ENCODE peak calls at places on chromosomes 5 and 9, in four cellular contexts. H, P, C and T are unnamed samples.

GRCh38 chr9:20478780-20479179 is 143.5 kb downstream of the MLLT3 start:
- DNase-seq in H (no peak), C (no peak), P (no peak), T (no peak)

GRCh38 chr5:134138416-134139376 is 24.2 kb downstream of the TCF7 start:
- DNase-seq in C (no peak), P (peak; percentile 3), H (no peak), T (peak; percentile 18)

GRCh38 chr5:154977409-154977808 is 36.1 kb upstream of the KIF4B start:
- DNase-seq in P (no peak), C (no peak), H (no peak), T (no peak)

GRCh38 chr5:72849546-72849945 is 33.1 kb downstream of the TNPO1 start:
- DNase-seq in C (no peak), H (no peak), P (no peak), T (no peak)

GRCh38 chr5:37308796-37309195 is 59.6 kb upstream of the CPLANE1 start:
- DNase-seq in P (no peak), C (no peak), H (no peak), T (no peak)

GRCh38 chr5:175443514-175444059 is 395 bp downstream of the DRD1 start:
- DNase-seq in H (no peak), P (no peak), C (no peak), T (no peak)

GRCh38 chr9:95005276-95006141 is 279.0 kb downstream of the AOPEP start:
- DNase-seq in C (no peak), H (no peak), P (peak; percentile 42), T (no peak)

GRCh38 chr5:134845852-134846640 is at the start of gene C5orf24:
- DNase-seq in H (peak; percentile 90), P (peak; percentile 97), C (peak; percentile 89), T (peak; percentile 95)

GRCh38 chr9:86434039-86434726 is 80.0 kb upstream of the TUT7 start:
- DNase-seq in H (peak; percentile 65), C (peak; percentile 34), P (no peak), T (no peak)

GRCh38 chr9:18531127-18531526 is 57.2 kb downstream of the ADAMTSL1 start:
- DNase-seq in C (no peak), H (no peak), P (no peak), T (no peak)

GRCh38 chr5:135356522-135357318 is 42.3 kb downstream of the MACROH2A1 start:
- DNase-seq in H (peak; percentile 75), C (no peak), P (peak; percentile 43), T (no peak)

GRCh38 chr9:114446036-114446435 is 58.3 kb upstream of the AKNA start:
- DNase-seq in C (no peak), P (no peak), H (no peak), T (no peak)

GRCh38 chr5:169369130-169369529 is 68.2 kb upstream of the SLIT3 start:
- DNase-seq in H (no peak), C (no peak), P (no peak), T (no peak)

GRCh38 chr9:3045153-3045552 is 201.3 kb upstream of the PUM3 start:
- DNase-seq in H (no peak), C (no peak), P (no peak), T (no peak)

GRCh38 chr9:87812375-87813118 is 70.1 kb upstream of the SPATA31E1 start:
- DNase-seq in H (no peak), C (no peak), P (peak; percentile 50), T (no peak)

GRCh38 chr5:105836263-105836662 is 1834.5 kb downstream of the EFNA5 start:
- DNase-seq in C (no peak), P (no peak), H (no peak), T (no peak)

GRCh38 chr5:40601198-40601868 is 78.4 kb upstream of the PTGER4 start:
- DNase-seq in C (no peak), P (no peak), H (no peak), T (no peak)

GRCh38 chr5:55308254-55308836 is 556 bp downstream of the MTREX start:
- DNase-seq in C (no peak), P (peak; percentile 8), H (no peak), T (no peak)

GRCh38 chr5:164614707-164615106 is 1109.3 kb downstream of the MAT2B start:
- DNase-seq in H (no peak), C (no peak), P (no peak), T (no peak)

GRCh38 chr5:159866093-159866492 is 50.2 kb upstream of the ADRA1B start:
- DNase-seq in H (no peak), C (no peak), P (no peak), T (no peak)

GRCh38 chr5:169803077-169803981 is 166.3 kb downstream of the DOCK2 start:
- DNase-seq in C (no peak), H (no peak), P (peak; percentile 12), T (no peak)

GRCh38 chr9:1457460-1457859 is 407.3 kb downstream of the DMRT2 start:
- DNase-seq in C (no peak), P (no peak), H (no peak), T (no peak)

GRCh38 chr9:1458503-1458902 is 408.3 kb downstream of the DMRT2 start:
- DNase-seq in C (peak; percentile 7), H (no peak), P (no peak), T (no peak)

GRCh38 chr9:1462626-1463308 is 412.6 kb downstream of the DMRT2 start:
- DNase-seq in P (no peak), H (no peak), C (no peak), T (no peak)

GRCh38 chr9:1456301-1456999 is 406.3 kb downstream of the DMRT2 start:
- DNase-seq in H (no peak), P (no peak), C (no peak), T (no peak)

GRCh38 chr9:1460143-1460769 is 410.1 kb downstream of the DMRT2 start:
- DNase-seq in H (no peak), P (peak; percentile 12), C (no peak), T (no peak)
- TF ChIP-seq CTCF in H (no peak), P (peak; percentile 62), C (no peak), T (peak; percentile 41)

GRCh38 chr5:2008851-2009629 is 126.3 kb upstream of the IRX4 start:
- DNase-seq in P (no peak), H (no peak), C (no peak), T (no peak)
- H3K27me3 ChIP-seq in P (no peaks in the 10 kb centered on the region), H (no peaks in the 10 kb centered on the region), C (peaks cover 17% of the 10 kb centered on the region), T (no peaks in the 10 kb centered on the region)

GRCh38 chr5:74669824-74670223 is 15.2 kb upstream of the HEXB start:
- DNase-seq in H (no peak), P (no peak), C (no peak), T (no peak)

GRCh38 chr5:74673011-74673790 is 11.8 kb upstream of the HEXB start:
- DNase-seq in P (no peak), H (peak; percentile 17), C (peak; percentile 24), T (peak; percentile 52)

GRCh38 chr5:74667396-74667795 is 17.6 kb upstream of the HEXB start:
- DNase-seq in C (no peak), H (no peak), P (no peak), T (no peak)

GRCh38 chr5:74672215-74672877 is 12.7 kb upstream of the HEXB start:
- DNase-seq in P (no peak), H (no peak), C (no peak), T (no peak)

GRCh38 chr5:74670377-74671038 is 14.5 kb upstream of the HEXB start:
- DNase-seq in C (no peak), P (no peak), H (no peak), T (no peak)
- TF ChIP-seq CTCF in C (no peak), P (no peak), H (no peak), T (no peak)

DNA sequence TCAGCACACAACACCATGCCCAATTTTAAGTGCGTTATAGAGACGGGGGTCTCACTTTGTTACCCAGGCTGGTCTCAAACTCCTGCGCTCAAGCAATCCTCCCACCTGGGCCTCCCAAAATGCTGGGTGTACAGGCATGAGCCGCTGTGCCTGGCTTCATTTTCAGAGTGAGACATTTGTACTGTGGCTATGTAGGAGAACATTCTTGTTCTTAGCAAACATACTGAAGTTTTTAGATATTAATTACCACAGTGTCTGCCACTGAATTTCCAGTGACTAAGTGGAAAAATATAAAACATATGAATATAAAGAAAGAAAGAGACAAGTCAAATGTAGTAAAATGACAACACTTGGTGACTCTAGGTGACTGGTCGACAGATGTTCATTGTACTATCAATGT is 20.9 kb downstream of the BTNL9 start:
- DNase-seq in H (no peak), P (no peak), C (no peak), T (no peak)
- H3K27me3 ChIP-seq in H (no peaks in the 10 kb centered on the region), P (peaks cover 7% of the 10 kb centered on the region), C (no peaks in the 10 kb centered on the region), T (peaks cover 3% of the 10 kb centered on the region)

GRCh38 chr9:69877852-69878507 is 57.4 kb downstream of the CFAP95 start:
- DNase-seq in C (peak; percentile 22), H (peak; percentile 18), P (no peak), T (no peak)
- TF ChIP-seq CTCF in C (peak; percentile 67), H (peak; percentile 47), P (peak; percentile 45), T (peak; percentile 68)

GRCh38 chr5:17365326-17365725 is 132.7 kb upstream of the TAF11L2 start:
- DNase-seq in H (no peak), P (no peak), C (no peak), T (no peak)
- H3K27me3 ChIP-seq in H (no peaks in the 10 kb centered on the region), P (no peaks in the 10 kb centered on the region), C (no peaks in the 10 kb centered on the region), T (no peaks in the 10 kb centered on the region)